ENCODE peak calls at places on chromosomes 1 and 21, in four cellular contexts. U is fibroblast of pulmonary artery, B is mammary epithelial cell, Z is fibroblast of lung. P is an unnamed sample.

GRCh38 chr21:35529141-35529863 is 480.2 kb upstream of the RUNX1 start:
- DNase-seq in Z (peak; percentile 58), B (no peak), U (peak; percentile 48), P (no peak)

GRCh38 chr1:2330035-2330434 is 61.3 kb downstream of the MORN1 start:
- DNase-seq in U (no peak), Z (no peak), B (no peak), P (no peak)

GRCh38 chr1:102365074-102365473 is 368.3 kb upstream of the OLFM3 start:
- DNase-seq in B (no peak), U (no peak), Z (no peak), P (no peak)

GRCh38 chr1:110069302-110070281 is 880 bp downstream of the ALX3 start:
- DNase-seq in U (no peak), Z (no peak), B (no peak), P (no peak)

GRCh38 chr1:109392788-109393580 is 4.7 kb downstream of the SORT1 start:
- DNase-seq in U (peak; percentile 65), Z (peak; percentile 97), B (no peak), P (no peak)

GRCh38 chr1:107877749-107878148 is 87.2 kb downstream of the VAV3 start:
- DNase-seq in U (no peak), B (no peak), Z (no peak), P (no peak)

GRCh38 chr21:41964171-41964570 is 10.4 kb upstream of the C2CD2 start:
- DNase-seq in B (no peak), U (no peak), Z (no peak), P (no peak)

GRCh38 chr1:3932156-3932555 is 32.1 kb upstream of the C1orf174 start:
- DNase-seq in Z (no peak), U (no peak), B (no peak), P (no peak)

GRCh38 chr1:3543076-3544049 is 67.9 kb downstream of the MEGF6 start:
- DNase-seq in U (peak; percentile 61), Z (peak; percentile 74), B (peak; percentile 55), P (no peak)

GRCh38 chr1:48493970-48494769 is 22.2 kb upstream of the SPATA6 start:
- DNase-seq in U (peak; percentile 92), B (peak; percentile 78), Z (peak; percentile 99), P (no peak)

GRCh38 chr1:243510928-243511327 is 255.1 kb downstream of the SDCCAG8 start:
- DNase-seq in U (no peak), B (no peak), Z (no peak), P (no peak)

GRCh38 chr1:151371340-151371739 is 1.2 kb downstream of the SELENBP1 start:
- DNase-seq in Z (peak; percentile 60), U (peak; percentile 50), B (no peak), P (no peak)

GRCh38 chr1:194062526-194062925 is 876.1 kb upstream of the B3GALT2 start:
- DNase-seq in Z (no peak), U (peak; percentile 40), B (no peak), P (no peak)

GRCh38 chr1:25513666-25514065 is 29.7 kb upstream of the LDLRAP1 start:
- DNase-seq in Z (no peak), U (no peak), B (no peak), P (no peak)

GRCh38 chr1:3315991-3316943 is 138.2 kb upstream of the ARHGEF16 start:
- DNase-seq in Z (no peak), B (no peak), U (no peak), P (no peak)

GRCh38 chr1:111603979-111604378 is 15.6 kb upstream of the RAP1A start:
- DNase-seq in U (no peak), Z (no peak), B (no peak), P (peak; percentile 57)

GRCh38 chr1:47181095-47181954 is 8.5 kb downstream of the PDZK1IP1 start:
- DNase-seq in B (no peak), U (no peak), Z (no peak), P (no peak)

GRCh38 chr1:30837653-30838052 is 70.9 kb downstream of the SDC3 start:
- DNase-seq in U (peak; percentile 41), B (no peak), Z (no peak), P (no peak)

GRCh38 chr1:241532864-241533263 is 686 bp downstream of the KMO start:
- DNase-seq in B (peak; percentile 50), U (no peak), Z (no peak), P (peak; percentile 62)

GRCh38 chr1:23401313-23401712 is 23.2 kb downstream of the TCEA3 start:
- DNase-seq in U (no peak), B (no peak), Z (no peak), P (no peak)

GRCh38 chr1:200445213-200445612 is 35.4 kb upstream of the ZNF281 start:
- DNase-seq in B (peak; percentile 80), U (no peak), Z (no peak), P (no peak)

GRCh38 chr1:168223681-168224515 is 1.9 kb upstream of the SFT2D2 start:
- DNase-seq in B (no peak), Z (no peak), U (no peak), P (no peak)

GRCh38 chr1:206074839-206075238 is 21.9 kb downstream of the RHEX start:
- DNase-seq in B (no peak), U (no peak), Z (no peak), P (no peak)

GRCh38 chr1:108962681-108963051 is 618 bp downstream of the CLCC1 start:
- DNase-seq in Z (no peak), B (peak; percentile 37), U (peak; percentile 13), P (no peak)

GRCh38 chr1:160157174-160157573 is 5.8 kb downstream of the ATP1A4 start:
- DNase-seq in U (no peak), B (no peak), Z (no peak), P (no peak)

GRCh38 chr21:26117972-26118367 is 52.6 kb downstream of the APP start:
- DNase-seq in U (no peak), B (no peak), Z (no peak), P (no peak)

GRCh38 chr1:246329900-246330299 is 177.2 kb downstream of the SMYD3 start:
- DNase-seq in U (no peak), B (peak; percentile 69), Z (no peak), P (peak; percentile 85)

GRCh38 chr1:155801149-155801548 is 55.9 kb downstream of the GON4L start:
- DNase-seq in Z (no peak), U (peak; percentile 32), B (peak; percentile 32), P (no peak)

GRCh38 chr1:231369282-231369681 is 31.2 kb downstream of the SPRTN start:
- DNase-seq in Z (no peak), U (no peak), B (no peak), P (no peak)
- TF ChIP-seq CTCF in Z (no peak), U (no peak), B (no peak), P (no peak)

DNA sequence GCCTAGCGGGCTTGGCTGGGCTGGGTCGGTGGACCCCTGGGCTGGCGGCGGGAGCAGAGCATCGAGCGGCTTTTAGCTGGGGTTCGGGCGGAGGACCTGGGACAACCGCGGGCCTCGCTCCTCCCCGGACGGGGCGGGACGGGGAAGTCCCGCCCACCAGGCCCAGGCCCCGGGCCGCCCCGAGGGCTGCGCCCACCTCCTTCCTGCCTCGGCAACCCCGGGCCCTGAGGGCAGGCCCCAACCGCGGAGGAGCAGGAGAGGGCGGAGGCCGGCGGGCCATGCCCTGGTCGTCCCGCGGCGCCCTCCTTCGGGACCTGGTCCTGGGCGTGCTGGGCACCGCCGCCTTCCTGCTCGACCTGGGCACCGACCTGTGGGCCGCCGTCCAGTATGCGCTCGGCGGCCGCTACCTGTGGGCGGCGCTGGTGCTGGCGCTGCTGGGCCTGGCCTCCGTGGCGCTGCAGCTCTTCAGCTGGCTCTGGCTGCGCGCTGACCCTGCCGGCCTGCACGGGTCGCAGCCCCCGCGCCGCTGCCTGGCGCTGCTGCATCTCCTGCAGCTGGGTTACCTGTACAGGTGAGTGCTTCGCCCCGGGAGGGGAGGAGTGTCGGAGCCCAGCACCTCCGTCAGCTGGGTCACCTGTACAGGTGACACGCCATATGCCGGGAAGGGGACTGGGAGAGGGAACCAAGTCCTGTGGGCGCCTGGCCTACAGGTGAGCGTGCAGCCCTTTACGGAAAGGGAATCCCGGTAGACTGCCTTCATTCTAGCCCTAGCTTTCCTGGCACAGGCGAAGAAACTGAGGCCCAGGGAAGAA is at the start of gene XKR8:
- DNase-seq in B (peak; percentile 81), U (peak; percentile 72), Z (peak; percentile 73), P (peak; percentile 87)
- H3K4me3 ChIP-seq in B (peak within 1 kb of the TSS; percentile 54), U (peak within 1 kb of the TSS; percentile 64), Z (peak within 1 kb of the TSS; percentile 69), P (peak within 1 kb of the TSS; percentile 71)

GRCh38 chr1:208240698-208241355 is 3.4 kb downstream of the PLXNA2 start:
- DNase-seq in B (no peak), Z (no peak), U (no peak), P (no peak)

GRCh38 chr1:208241541-208241940 is 2.6 kb downstream of the PLXNA2 start:
- DNase-seq in U (no peak), Z (no peak), B (no peak), P (no peak)

GRCh38 chr1:208238710-208239517 is 5.3 kb downstream of the PLXNA2 start:
- DNase-seq in B (peak; percentile 80), U (peak; percentile 77), Z (peak; percentile 74), P (no peak)

GRCh38 chr1:208242186-208242585 is 2.0 kb downstream of the PLXNA2 start:
- DNase-seq in U (no peak), B (no peak), Z (no peak), P (no peak)

DNA sequence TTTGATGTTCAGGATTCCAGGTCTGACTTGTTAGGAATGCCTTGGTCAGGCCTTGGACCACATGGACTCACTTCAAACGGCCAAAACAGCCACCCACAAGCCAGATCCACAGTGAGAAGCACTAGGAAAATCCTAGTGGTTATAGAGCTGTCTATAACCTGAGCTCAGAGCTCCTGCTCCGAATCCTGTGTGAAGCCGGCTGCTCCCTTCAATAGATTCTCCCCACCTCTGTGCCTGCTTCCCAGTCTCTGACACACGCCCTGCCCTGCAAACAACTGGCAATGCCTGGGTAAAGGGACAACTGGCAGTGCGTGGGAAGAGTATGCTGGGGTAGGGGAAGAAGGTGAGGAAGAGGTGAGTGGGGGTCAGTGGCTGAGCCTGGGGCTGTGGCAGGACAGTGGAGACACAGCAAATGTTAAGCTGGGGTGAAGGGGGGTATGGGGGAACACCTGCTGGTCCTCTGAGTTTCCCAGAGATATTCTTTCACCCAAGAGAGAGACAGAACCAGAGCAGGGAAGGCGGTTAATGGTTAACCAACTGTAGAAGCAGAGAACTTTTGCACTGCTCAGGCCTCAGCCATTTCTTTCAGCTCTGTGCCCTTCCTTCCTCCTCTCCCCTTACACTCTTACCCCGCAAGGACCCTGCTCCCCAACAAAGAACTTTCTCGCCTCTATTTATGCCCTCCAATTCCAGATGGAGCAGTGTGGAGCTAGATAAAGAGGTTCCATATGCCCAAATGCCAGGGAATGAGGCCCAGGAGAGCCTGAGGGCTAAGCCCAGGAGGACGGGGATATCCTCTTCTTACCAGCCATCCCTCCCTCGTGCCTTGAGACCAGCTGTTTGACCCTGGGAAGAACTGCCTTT is 4.4 kb downstream of the PLXNA2 start:
- DNase-seq in U (no peak), B (no peak), Z (no peak), P (no peak)
- TF ChIP-seq CTCF in U (no peak), B (no peak), Z (no peak), P (no peak)

DNA sequence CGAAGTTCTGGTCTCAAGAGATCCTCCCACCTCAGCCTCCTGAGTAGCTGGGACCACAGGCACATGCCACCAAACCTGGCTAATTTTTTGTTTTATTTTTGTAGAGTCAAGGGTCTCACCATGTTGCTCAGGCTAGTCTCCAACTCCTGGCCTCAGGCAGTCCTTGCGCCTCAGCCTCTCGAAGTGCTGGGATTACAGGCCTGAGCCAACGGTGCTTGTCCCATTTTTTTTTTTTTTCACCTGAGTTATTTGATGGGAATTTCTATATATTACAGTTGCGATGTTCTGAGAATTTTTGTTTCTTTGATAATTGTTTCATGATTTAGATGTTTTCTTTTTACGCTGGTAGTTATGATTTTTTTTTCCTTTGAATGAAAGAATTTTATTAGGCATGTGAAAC is 2.5 kb downstream of the RABGAP1L start:
- DNase-seq in B (no peak), Z (no peak), U (no peak), P (no peak)
- H3K4me3 ChIP-seq in B (no peak overlapping the region), Z (no peak overlapping the region), U (no peak overlapping the region), P (peak overlapping the region; percentile 97)

P was measured in GM06990.